ENCODE peak calls at places on chromosomes 5 and 9, in five cellular contexts. One of them, this sample, is unnamed.

GRCh38 chr5:32156635-32157034 is 17.5 kb downstream of the GOLPH3 start:
- DNase-seq in PC-9: no peak
- DNase-seq in mesenchymal stem cell: no peak
- DNase-seq in MM.1S: no peak
- DNase-seq in hepatocyte: no peak
- DNase-seq in this sample: no peak

GRCh38 chr9:109904666-109905065 is 124.7 kb downstream of the PALM2AKAP2 start:
- DNase-seq in hepatocyte: no peak
- DNase-seq in PC-9: no peak
- DNase-seq in MM.1S: no peak
- DNase-seq in mesenchymal stem cell: no peak
- DNase-seq in this sample: no peak

GRCh38 chr5:128038641-128039040 is 44.9 kb upstream of the SLC12A2 start:
- DNase-seq in MM.1S: no peak
- DNase-seq in mesenchymal stem cell: peak
- DNase-seq in PC-9: no peak
- DNase-seq in hepatocyte: no peak
- DNase-seq in this sample: no peak

GRCh38 chr9:12708562-12709298 is 15.5 kb downstream of the TYRP1 start:
- DNase-seq in mesenchymal stem cell: peak
- DNase-seq in hepatocyte: peak
- DNase-seq in PC-9: no peak
- DNase-seq in MM.1S: no peak
- DNase-seq in this sample: no peak

GRCh38 chr9:90961375-90961774 is 159.8 kb downstream of the SYK start:
- DNase-seq in mesenchymal stem cell: no peak
- DNase-seq in MM.1S: no peak
- DNase-seq in hepatocyte: no peak
- DNase-seq in PC-9: no peak
- DNase-seq in this sample: no peak

GRCh38 chr5:1008451-1009358 is at the start of gene NKD2:
- DNase-seq in MM.1S: peak
- DNase-seq in mesenchymal stem cell: peak
- DNase-seq in PC-9: peak
- DNase-seq in hepatocyte: peak
- DNase-seq in this sample: peak

GRCh38 chr5:150215978-150216944 is 26.4 kb downstream of the SLC6A7 start:
- DNase-seq in mesenchymal stem cell: no peak
- DNase-seq in MM.1S: no peak
- DNase-seq in hepatocyte: peak
- DNase-seq in PC-9: no peak
- DNase-seq in this sample: no peak

GRCh38 chr9:108549184-108549583 is 306.6 kb downstream of the ACTL7B start:
- DNase-seq in hepatocyte: peak
- DNase-seq in mesenchymal stem cell: peak
- DNase-seq in PC-9: peak
- DNase-seq in MM.1S: no peak
- DNase-seq in this sample: no peak

GRCh38 chr5:143600396-143601075 is 197.1 kb upstream of the NR3C1 start:
- DNase-seq in PC-9: no peak
- DNase-seq in mesenchymal stem cell: peak
- DNase-seq in hepatocyte: peak
- DNase-seq in MM.1S: no peak
- DNase-seq in this sample: no peak

GRCh38 chr9:135437259-135437658 is 42.3 kb upstream of the PPP1R26 start:
- DNase-seq in PC-9: no peak
- DNase-seq in MM.1S: no peak
- DNase-seq in mesenchymal stem cell: no peak
- DNase-seq in hepatocyte: no peak
- DNase-seq in this sample: no peak

GRCh38 chr5:97906135-97906534 is 723.1 kb upstream of the RIOK2 start:
- DNase-seq in PC-9: no peak
- DNase-seq in MM.1S: no peak
- DNase-seq in mesenchymal stem cell: no peak
- DNase-seq in hepatocyte: no peak
- DNase-seq in this sample: no peak

GRCh38 chr9:38068616-38068865 is 486 bp downstream of the SHB start:
- DNase-seq in PC-9: peak
- DNase-seq in mesenchymal stem cell: peak
- DNase-seq in hepatocyte: peak
- DNase-seq in MM.1S: peak
- DNase-seq in this sample: peak

GRCh38 chr9:563200-563599 is 278.3 kb upstream of the DMRT1 start:
- DNase-seq in MM.1S: no peak
- DNase-seq in mesenchymal stem cell: no peak
- DNase-seq in PC-9: no peak
- DNase-seq in hepatocyte: no peak
- DNase-seq in this sample: no peak

DNA sequence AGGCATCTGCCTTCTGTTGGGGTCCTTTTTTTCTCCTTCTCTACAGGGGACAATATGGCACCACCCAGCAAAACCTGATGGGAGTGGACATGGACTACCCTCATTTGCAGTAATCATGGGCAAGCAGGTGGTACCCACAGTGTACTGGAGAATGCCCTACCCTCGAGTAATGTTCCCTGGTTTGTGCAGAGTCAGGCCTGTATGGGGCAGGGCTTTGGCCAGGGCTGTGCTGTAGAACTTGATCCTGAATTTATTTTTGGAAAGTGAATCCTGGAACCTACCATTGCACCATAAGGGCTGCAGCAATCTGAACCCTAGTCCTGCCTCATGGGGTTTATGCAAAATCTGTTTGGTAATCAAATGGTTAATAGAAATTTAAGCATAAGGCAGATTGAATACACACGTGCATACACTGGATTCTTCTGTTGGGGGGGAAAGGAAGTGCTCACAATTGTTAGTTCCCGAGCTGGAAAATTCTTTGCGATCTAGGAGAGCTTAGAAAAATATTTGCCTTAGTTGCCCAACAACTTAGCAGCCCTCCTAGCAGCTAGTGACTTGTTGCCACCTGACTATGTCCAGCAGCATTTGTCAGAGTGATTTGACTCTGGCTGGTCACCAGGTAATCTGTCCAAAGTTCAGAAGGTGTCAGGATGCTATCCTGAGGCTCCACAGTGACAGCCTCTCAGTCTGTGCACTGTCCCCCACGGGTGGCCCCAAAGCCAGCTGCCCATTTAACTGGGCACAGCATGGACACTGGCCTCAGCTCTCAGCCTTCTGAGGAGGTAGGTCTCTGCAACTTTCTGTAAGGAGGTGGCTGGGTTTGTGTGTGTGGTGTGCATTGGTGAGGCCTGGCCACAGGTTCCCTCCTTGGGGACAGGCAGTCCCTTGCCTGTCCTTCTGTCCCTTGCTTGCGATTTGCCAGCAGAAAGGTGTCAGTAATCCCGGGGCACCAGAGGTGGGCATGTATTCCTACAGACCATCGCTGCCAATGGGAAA is 8.3 kb downstream of the MVB12B start:
- DNase-seq in mesenchymal stem cell: no peak
- DNase-seq in PC-9: peak
- DNase-seq in hepatocyte: peak
- DNase-seq in MM.1S: no peak
- DNase-seq in this sample: no peak
- H3K4me2 ChIP-seq in mesenchymal stem cell: no peak
- H3K4me2 ChIP-seq in PC-9: peak
- H3K4me2 ChIP-seq in hepatocyte: peak
- H3K4me2 ChIP-seq in MM.1S: no peak
- H3K4me2 ChIP-seq in this sample: no peak

GRCh38 chr5:91690921-91691320 is 307.8 kb upstream of the ARRDC3 start:
- DNase-seq in hepatocyte: no peak
- DNase-seq in mesenchymal stem cell: peak
- DNase-seq in MM.1S: no peak
- DNase-seq in PC-9: no peak
- DNase-seq in this sample: no peak
- H3K4me2 ChIP-seq in hepatocyte: no peak
- H3K4me2 ChIP-seq in mesenchymal stem cell: no peak
- H3K4me2 ChIP-seq in MM.1S: no peak
- H3K4me2 ChIP-seq in PC-9: no peak
- H3K4me2 ChIP-seq in this sample: no peak

DNA sequence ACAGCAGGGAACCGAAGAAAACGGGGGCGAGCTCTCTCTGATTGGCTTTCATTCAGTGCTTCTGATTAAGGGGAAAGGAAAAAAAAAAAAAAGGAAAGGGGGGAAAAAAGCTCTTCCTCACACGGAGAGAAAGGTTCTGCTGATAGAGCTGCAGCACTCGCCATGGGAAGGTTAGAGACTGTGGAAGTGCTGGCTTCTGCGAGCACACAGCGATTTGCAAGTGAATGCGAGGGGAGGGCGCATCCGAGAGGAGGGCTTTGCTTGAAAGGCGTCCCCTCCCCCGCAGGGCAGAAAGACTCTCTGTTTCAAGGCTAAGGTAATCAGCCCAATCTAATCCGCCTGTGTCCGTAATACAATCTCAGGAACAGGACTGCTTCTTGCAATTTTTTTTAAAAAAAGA is at the start of gene CDH10:
- DNase-seq in hepatocyte: peak
- DNase-seq in PC-9: peak
- DNase-seq in MM.1S: no peak
- DNase-seq in mesenchymal stem cell: peak
- DNase-seq in this sample: no peak
- H3K4me2 ChIP-seq in hepatocyte: peak
- H3K4me2 ChIP-seq in PC-9: no peak
- H3K4me2 ChIP-seq in MM.1S: no peak
- H3K4me2 ChIP-seq in mesenchymal stem cell: peak
- H3K4me2 ChIP-seq in this sample: no peak

DNA sequence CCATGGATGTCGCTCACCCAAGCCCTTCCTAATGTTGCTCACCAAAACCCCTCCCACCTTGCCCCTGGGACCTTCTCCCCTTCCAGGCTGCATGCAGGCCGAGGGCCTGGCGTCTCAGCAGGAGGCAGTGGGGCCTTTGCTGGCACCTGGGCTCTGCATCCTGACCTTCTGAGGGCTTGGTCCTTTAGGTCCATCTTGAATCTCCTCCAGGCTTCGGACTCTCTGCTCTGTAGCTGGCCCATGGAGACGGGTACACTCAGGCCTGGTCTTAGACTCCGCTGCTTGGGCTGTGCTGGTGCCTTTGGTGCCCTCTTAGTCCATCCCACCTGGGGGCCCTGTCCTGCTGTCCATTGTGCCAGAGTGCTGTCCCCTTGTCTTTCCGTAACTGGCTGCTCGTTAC is 14.0 kb downstream of the TENT4A start:
- DNase-seq in PC-9: no peak
- DNase-seq in mesenchymal stem cell: no peak
- DNase-seq in hepatocyte: no peak
- DNase-seq in MM.1S: no peak
- DNase-seq in this sample: no peak
- H3K4me2 ChIP-seq in PC-9: no peak
- H3K4me2 ChIP-seq in mesenchymal stem cell: no peak
- H3K4me2 ChIP-seq in hepatocyte: no peak
- H3K4me2 ChIP-seq in MM.1S: no peak
- H3K4me2 ChIP-seq in this sample: peak

GRCh38 chr9:98453589-98454311 is 198.3 kb upstream of the TBC1D2 start:
- DNase-seq in mesenchymal stem cell: no peak
- DNase-seq in PC-9: no peak
- DNase-seq in MM.1S: no peak
- DNase-seq in hepatocyte: no peak
- DNase-seq in this sample: no peak

GRCh38 chr9:98455957-98456621 is 200.6 kb upstream of the TBC1D2 start:
- DNase-seq in mesenchymal stem cell: no peak
- DNase-seq in MM.1S: no peak
- DNase-seq in PC-9: peak
- DNase-seq in hepatocyte: peak
- DNase-seq in this sample: no peak

GRCh38 chr9:98455256-98455956 is 200.0 kb upstream of the TBC1D2 start:
- DNase-seq in PC-9: no peak
- DNase-seq in hepatocyte: no peak
- DNase-seq in MM.1S: no peak
- DNase-seq in mesenchymal stem cell: no peak
- DNase-seq in this sample: no peak

GRCh38 chr9:98460704-98461103 is 205.3 kb upstream of the TBC1D2 start:
- DNase-seq in hepatocyte: no peak
- DNase-seq in MM.1S: no peak
- DNase-seq in PC-9: no peak
- DNase-seq in mesenchymal stem cell: no peak
- DNase-seq in this sample: no peak

DNA sequence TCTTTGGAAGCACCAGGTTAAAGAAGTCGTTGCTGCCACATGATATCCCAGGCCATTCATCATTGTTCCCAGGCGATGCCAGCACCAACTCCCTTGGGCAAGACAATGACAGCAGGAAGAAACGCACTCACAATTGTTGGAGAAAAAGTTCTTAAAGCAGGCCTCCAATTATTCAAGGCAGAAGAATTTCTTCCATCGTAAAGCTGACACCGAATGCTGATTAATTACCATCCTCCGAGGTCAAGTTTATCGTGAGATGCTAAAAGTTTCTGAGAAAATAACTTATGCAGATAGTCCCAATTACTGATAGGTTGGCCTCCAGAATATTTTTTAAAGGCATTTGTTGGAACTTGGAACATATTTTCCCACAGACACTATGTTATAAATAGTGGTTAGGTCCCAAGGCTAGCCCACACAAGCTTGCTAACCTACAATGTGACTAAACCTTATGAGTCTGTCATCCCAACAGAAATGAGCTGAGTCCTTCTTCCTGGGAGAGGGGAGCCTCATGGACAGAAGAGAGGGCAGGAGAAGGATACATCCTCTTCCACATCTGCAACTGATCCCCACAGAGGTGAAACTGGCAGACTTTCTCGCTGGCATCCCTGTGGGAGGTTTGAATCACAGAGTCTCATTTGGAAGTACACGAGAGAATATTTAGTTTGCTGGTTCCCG is 202.4 kb upstream of the TBC1D2 start:
- DNase-seq in hepatocyte: no peak
- DNase-seq in MM.1S: no peak
- DNase-seq in PC-9: no peak
- DNase-seq in mesenchymal stem cell: peak
- DNase-seq in this sample: no peak
- H3K4me2 ChIP-seq in hepatocyte: no peak
- H3K4me2 ChIP-seq in MM.1S: no peak
- H3K4me2 ChIP-seq in PC-9: no peak
- H3K4me2 ChIP-seq in mesenchymal stem cell: no peak
- H3K4me2 ChIP-seq in this sample: no peak

GRCh38 chr9:121945281-121945680 is 147.8 kb downstream of the TTLL11 start:
- DNase-seq in hepatocyte: no peak
- DNase-seq in mesenchymal stem cell: no peak
- DNase-seq in PC-9: no peak
- DNase-seq in MM.1S: no peak
- DNase-seq in this sample: peak
- H3K4me2 ChIP-seq in hepatocyte: no peak
- H3K4me2 ChIP-seq in mesenchymal stem cell: no peak
- H3K4me2 ChIP-seq in PC-9: peak
- H3K4me2 ChIP-seq in MM.1S: no peak
- H3K4me2 ChIP-seq in this sample: peak

This sample was measured in OCI-LY7.